ENCODE peak calls at places on chromosomes 13 and 19, in four cellular contexts. H is GM12878, E is HepG2, D is K562. M is an unnamed sample.

GRCh38 chr13:105497597-105497996 is 1037.9 kb downstream of the EFNB2 start:
- DNase-seq in H (no peak), E (no peak), D (no peak), M (no peak)

GRCh38 chr13:34772881-34773280 is 169.2 kb upstream of the NBEA start:
- DNase-seq in H (no peak), E (no peak), D (no peak), M (no peak)

GRCh38 chr13:27151798-27152599 is 19.6 kb downstream of the USP12 start:
- DNase-seq in H (no peak), E (peak), D (no peak), M (no peak)

GRCh38 chr19:55157064-55157908 is at the start of gene TNNI3:
- DNase-seq in E (no peak), D (no peak), H (no peak), M (no peak)

GRCh38 chr19:4748589-4748988 is 24.9 kb upstream of the DPP9 start:
- DNase-seq in D (no peak), H (no peak), E (no peak), M (no peak)

GRCh38 chr13:34722931-34723330 is 219.1 kb upstream of the NBEA start:
- DNase-seq in H (no peak), E (no peak), D (no peak), M (no peak)

GRCh38 chr13:68713394-68713793 is 1394.2 kb upstream of the ATXN8OS start:
- DNase-seq in D (no peak), H (no peak), E (no peak), M (no peak)

GRCh38 chr19:10332965-10333757 is at the start of gene RAVER1:
- DNase-seq in D (peak), H (peak), E (peak), M (peak)

GRCh38 chr13:44337581-44337980 is 36.0 kb upstream of the SERP2 start:
- DNase-seq in E (no peak), D (no peak), H (no peak), M (no peak)

GRCh38 chr13:96141032-96141431 is 51.1 kb downstream of the HS6ST3 start:
- DNase-seq in H (no peak), E (peak), D (no peak), M (no peak)

GRCh38 chr13:73189365-73189764 is 130.6 kb downstream of the KLF5 start:
- DNase-seq in H (no peak), D (no peak), E (no peak), M (no peak)

GRCh38 chr13:67390462-67391093 is 160.4 kb upstream of the PCDH9 start:
- DNase-seq in H (no peak), D (no peak), E (no peak), M (no peak)

GRCh38 chr13:99495478-99496321 is 5.6 kb upstream of the TM9SF2 start:
- DNase-seq in E (peak), H (no peak), D (no peak), M (no peak)

GRCh38 chr13:93716623-93717022 is 490.0 kb downstream of the GPC6 start:
- DNase-seq in E (no peak), D (no peak), H (no peak), M (no peak)

GRCh38 chr19:7795555-7796161 is 32.6 kb downstream of the CLEC4M start:
- DNase-seq in D (no peak), H (no peak), E (no peak), M (no peak)

GRCh38 chr19:16561382-16561781 is 10.8 kb downstream of the SLC35E1 start:
- DNase-seq in E (no peak), H (no peak), D (no peak), M (no peak)

GRCh38 chr13:73429691-73430090 is 370.9 kb downstream of the KLF5 start:
- DNase-seq in E (no peak), H (no peak), D (no peak), M (no peak)

GRCh38 chr19:17055636-17056035 is 19.6 kb downstream of the HAUS8 start:
- DNase-seq in D (no peak), H (no peak), E (no peak), M (no peak)

GRCh38 chr13:48875071-48875470 is 100.6 kb upstream of the FNDC3A start:
- DNase-seq in H (no peak), E (no peak), D (no peak), M (no peak)

GRCh38 chr19:44927746-44928145 is 13.3 kb downstream of the APOC1 start:
- DNase-seq in D (no peak), E (no peak), H (no peak), M (no peak)

GRCh38 chr13:87981416-87981815 is 310.2 kb downstream of the SLITRK5 start:
- DNase-seq in E (no peak), D (no peak), H (no peak), M (no peak)

GRCh38 chr19:13887039-13887438 is 10.1 kb downstream of the NANOS3 start:
- DNase-seq in E (no peak), D (no peak), H (no peak), M (no peak)

GRCh38 chr13:43767351-43767901 is 19.3 kb downstream of the ENOX1 start:
- DNase-seq in H (no peak), D (no peak), E (no peak), M (no peak)

GRCh38 chr19:34999498-35000337 is at the start of gene GRAMD1A:
- DNase-seq in D (peak), E (peak), H (no peak), M (peak)

GRCh38 chr19:34041922-34042521 is 130.3 kb upstream of the LSM14A start:
- DNase-seq in H (no peak), D (peak), E (peak), M (peak)

GRCh38 chr13:23845309-23845708 is 43.9 kb downstream of the MIPEP start:
- DNase-seq in E (no peak), D (no peak), H (no peak), M (no peak)

GRCh38 chr13:47213057-47213456 is 316.2 kb upstream of the HTR2A start:
- DNase-seq in E (no peak), D (no peak), H (no peak), M (no peak)

GRCh38 chr19:30085394-30085793 is 143.4 kb downstream of the URI1 start:
- DNase-seq in D (peak), E (peak), H (no peak), M (peak)

GRCh38 chr19:55645512-55645881 is 2.0 kb downstream of the ZNF581 start:
- DNase-seq in E (no peak), D (no peak), H (no peak), M (no peak)

GRCh38 chr13:99656843-99657506 is 155.7 kb downstream of the TM9SF2 start:
- DNase-seq in E (no peak), D (no peak), H (no peak), M (no peak)

GRCh38 chr13:94419304-94419943 is 60.1 kb downstream of the DCT start:
- DNase-seq in H (no peak), E (no peak), D (no peak), M (no peak)

DNA sequence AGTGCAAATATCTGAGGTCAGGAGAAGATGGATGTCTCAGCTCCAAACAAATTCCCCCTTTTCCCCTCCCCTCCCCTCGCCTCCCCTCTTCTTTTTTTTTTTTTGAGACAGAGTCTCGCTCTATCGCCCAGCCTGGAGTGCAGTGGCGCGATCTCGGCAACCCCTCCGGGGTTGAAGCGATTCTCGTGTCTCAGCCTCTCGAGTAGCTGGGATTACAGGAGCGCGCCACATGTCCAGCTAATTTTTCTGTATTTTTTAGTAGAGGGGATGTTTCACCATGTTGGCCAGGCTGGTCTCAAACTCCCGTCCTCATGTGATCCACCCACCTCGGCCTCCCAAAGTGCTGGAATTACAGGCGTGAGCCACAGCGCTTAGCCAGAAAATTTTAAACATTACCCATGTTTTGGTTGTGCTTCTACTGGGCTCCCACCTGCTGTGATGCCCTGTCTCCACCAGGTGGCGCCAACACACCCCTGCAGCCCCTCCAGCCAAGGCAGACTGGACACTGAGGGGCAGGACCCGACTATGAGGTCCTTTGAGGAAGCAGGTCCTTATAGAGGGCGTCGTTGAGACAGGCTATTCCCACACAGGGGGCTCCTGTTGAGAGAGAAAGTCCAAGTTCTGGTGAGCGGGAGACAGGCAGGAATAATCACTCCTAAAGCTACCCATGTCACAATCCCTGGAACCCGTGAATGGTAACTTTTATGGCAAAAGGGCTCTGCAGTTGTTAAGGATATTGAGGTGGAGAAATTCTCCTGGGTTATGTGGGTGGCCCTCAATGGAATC is 6.3 kb downstream of the ERICH4 start:
- DNase-seq in H (no peak), D (peak), E (peak), M (peak)
- TF ChIP-seq TARDBP in H (no peak), D (peak), E (no peak), M (no peak)

GRCh38 chr13:114064516-114065140 is 67.8 kb downstream of the RASA3 start:
- DNase-seq in E (no peak), H (no peak), D (peak), M (no peak)
- TF ChIP-seq FOXK2 in E (no peak), H (no peak), D (no peak), M (no peak)

DNA sequence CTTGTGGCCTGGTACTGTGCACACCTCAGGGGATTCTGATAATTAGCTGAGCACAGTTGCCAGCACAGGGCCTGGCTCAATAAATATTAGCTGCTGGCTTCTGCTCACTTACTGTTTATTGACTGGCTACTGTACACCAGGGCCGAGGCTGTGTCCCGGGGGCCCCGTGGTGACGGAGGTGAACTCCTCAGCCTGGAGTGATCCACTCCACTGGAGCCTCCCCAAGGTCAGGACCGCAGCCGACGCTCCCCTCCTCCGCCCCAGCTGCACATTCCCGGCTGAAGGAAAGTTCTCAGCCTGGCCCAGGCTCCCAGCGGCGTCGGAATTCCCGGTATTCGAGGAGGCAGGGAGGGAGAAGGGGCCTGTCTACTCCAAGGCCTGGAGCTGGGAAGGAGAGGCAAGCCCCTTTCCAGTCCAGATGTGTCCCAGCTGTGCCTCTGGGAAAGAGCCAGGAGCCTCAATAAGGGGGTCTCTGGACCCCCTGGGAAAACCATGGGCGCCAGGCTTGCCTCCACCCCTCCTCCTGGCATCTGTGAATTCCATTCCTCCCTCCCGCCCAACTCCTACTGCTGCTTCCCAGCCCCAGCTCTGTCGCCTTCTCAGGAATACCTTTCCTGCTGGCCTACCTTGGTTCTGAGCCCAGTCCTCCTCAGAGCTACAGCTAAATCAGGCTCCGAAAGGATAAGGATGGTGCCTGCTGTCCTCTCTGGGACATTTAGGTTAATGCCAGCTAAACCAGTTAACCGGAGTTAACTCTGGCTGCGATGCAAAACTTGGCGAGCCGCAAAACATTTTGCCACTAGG is 7.2 kb downstream of the RPS16 start:
- DNase-seq in H (no peak), E (peak), D (no peak), M (no peak)
- TF ChIP-seq TARDBP in H (no peak), E (no peak), D (no peak), M (no peak)

DNA sequence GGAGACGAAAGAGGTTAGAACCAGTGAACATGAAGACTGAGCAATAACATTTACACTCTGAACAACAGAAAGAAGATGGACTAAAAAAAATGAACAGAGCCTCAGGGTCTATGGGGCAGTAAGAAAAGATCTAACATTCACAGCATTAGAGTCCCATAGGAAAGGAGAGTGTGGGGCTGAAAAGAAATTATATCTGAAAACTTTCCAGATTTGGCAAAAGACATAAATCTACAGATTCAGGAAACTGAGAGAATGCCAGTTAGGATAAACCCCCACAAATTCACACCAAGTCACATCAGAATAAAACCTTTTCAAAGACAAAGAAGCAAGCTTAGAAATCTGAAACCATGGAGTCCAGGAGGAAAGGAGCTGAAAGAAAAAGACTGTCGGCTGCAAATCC is 20.3 kb upstream of the TUBGCP3 start:
- DNase-seq in D (no peak), E (no peak), H (no peak), M (no peak)
- TF ChIP-seq FOXK2 in D (no peak), E (no peak), H (no peak), M (no peak)

GRCh38 chr19:18317998-18318800 is 4.7 kb downstream of the LSM4 start:
- DNase-seq in D (peak), E (peak), H (no peak), M (no peak)
- TF ChIP-seq TARDBP in D (no peak), E (peak), H (no peak), M (no peak)